ENCODE peak calls at places on chromosomes 11 and 22, in five cellular contexts. One of them, this sample, is unnamed.
A peak's percentile ranks its signal among the peaks of the same experiment; 100 is the strongest.

GRCh38 chr11:75402002-75402773 is 2.9 kb downstream of the RPS3 start:
- DNase-seq in IMR-90: no peak
- DNase-seq in endodermal cell: no peak
- DNase-seq in H1: no peak
- DNase-seq in ovary: no peak
- DNase-seq in this sample: no peak

GRCh38 chr11:132140056-132140455 is 769.6 kb downstream of the NTM start:
- DNase-seq in IMR-90: no peak
- DNase-seq in H1: no peak
- DNase-seq in endodermal cell: peak; percentile 55
- DNase-seq in ovary: no peak
- DNase-seq in this sample: no peak

GRCh38 chr11:118411523-118411922 is 10.1 kb downstream of the ATP5MG start:
- DNase-seq in IMR-90: no peak
- DNase-seq in H1: no peak
- DNase-seq in ovary: no peak
- DNase-seq in endodermal cell: no peak
- DNase-seq in this sample: no peak

GRCh38 chr22:44746836-44747519 is 5.4 kb upstream of the ARHGAP8 start:
- DNase-seq in ovary: no peak
- DNase-seq in IMR-90: peak; percentile 69
- DNase-seq in H1: no peak
- DNase-seq in endodermal cell: peak; percentile 76
- DNase-seq in this sample: no peak

GRCh38 chr11:69292221-69292648 is 1.7 kb upstream of the MYEOV start:
- DNase-seq in ovary: no peak
- DNase-seq in H1: peak; percentile 84
- DNase-seq in endodermal cell: peak; percentile 89
- DNase-seq in IMR-90: no peak
- DNase-seq in this sample: peak; percentile 78

GRCh38 chr11:72789493-72790131 is 4.2 kb downstream of the STARD10 start:
- DNase-seq in ovary: no peak
- DNase-seq in endodermal cell: no peak
- DNase-seq in H1: no peak
- DNase-seq in IMR-90: peak; percentile 52
- DNase-seq in this sample: no peak

GRCh38 chr11:37317803-37318202 is 719.8 kb upstream of the RAG2 start:
- DNase-seq in endodermal cell: no peak
- DNase-seq in IMR-90: no peak
- DNase-seq in ovary: no peak
- DNase-seq in H1: no peak
- DNase-seq in this sample: no peak

GRCh38 chr11:75474878-75475766 is 42.1 kb upstream of the KLHL35 start:
- DNase-seq in H1: peak; percentile 86
- DNase-seq in IMR-90: peak; percentile 62
- DNase-seq in ovary: peak; percentile 70
- DNase-seq in endodermal cell: peak; percentile 90
- DNase-seq in this sample: no peak

GRCh38 chr11:115199501-115199900 is 304.7 kb downstream of the CADM1 start:
- DNase-seq in H1: no peak
- DNase-seq in ovary: no peak
- DNase-seq in IMR-90: peak; percentile 59
- DNase-seq in endodermal cell: no peak
- DNase-seq in this sample: no peak

GRCh38 chr11:118060879-118061278 is 16.0 kb upstream of the TMPRSS4 start:
- DNase-seq in H1: no peak
- DNase-seq in endodermal cell: peak; percentile 24
- DNase-seq in IMR-90: no peak
- DNase-seq in ovary: no peak
- DNase-seq in this sample: peak; percentile 34

GRCh38 chr11:114340311-114341131 is 44.3 kb downstream of the NNMT start:
- DNase-seq in H1: peak; percentile 61
- DNase-seq in ovary: peak; percentile 45
- DNase-seq in endodermal cell: peak; percentile 75
- DNase-seq in IMR-90: peak; percentile 82
- DNase-seq in this sample: peak; percentile 54

GRCh38 chr11:14288189-14288935 is 70.6 kb downstream of the RRAS2 start:
- DNase-seq in IMR-90: peak; percentile 89
- DNase-seq in H1: no peak
- DNase-seq in ovary: no peak
- DNase-seq in endodermal cell: no peak
- DNase-seq in this sample: no peak

GRCh38 chr22:26172389-26172990 is 3.2 kb downstream of the SEZ6L start:
- DNase-seq in IMR-90: peak; percentile 4
- DNase-seq in ovary: no peak
- DNase-seq in endodermal cell: peak; percentile 87
- DNase-seq in H1: peak; percentile 72
- DNase-seq in this sample: peak; percentile 37

GRCh38 chr22:41023299-41023623 is 69.1 kb upstream of the EP300 start:
- DNase-seq in H1: no peak
- DNase-seq in ovary: no peak
- DNase-seq in endodermal cell: peak; percentile 57
- DNase-seq in IMR-90: no peak
- DNase-seq in this sample: no peak

GRCh38 chr11:79189604-79190003 is 251.2 kb downstream of the TENM4 start:
- DNase-seq in endodermal cell: no peak
- DNase-seq in H1: no peak
- DNase-seq in IMR-90: no peak
- DNase-seq in ovary: no peak
- DNase-seq in this sample: peak; percentile 58

GRCh38 chr11:115819014-115819413 is 314.8 kb upstream of the CADM1 start:
- DNase-seq in H1: no peak
- DNase-seq in endodermal cell: no peak
- DNase-seq in IMR-90: peak; percentile 61
- DNase-seq in ovary: no peak
- DNase-seq in this sample: no peak

GRCh38 chr22:44182591-44183588 is 2.2 kb downstream of the PARVG start:
- DNase-seq in IMR-90: no peak
- DNase-seq in ovary: no peak
- DNase-seq in endodermal cell: no peak
- DNase-seq in H1: no peak
- DNase-seq in this sample: no peak

GRCh38 chr11:121212696-121213567 is 79.6 kb upstream of the SC5D start:
- DNase-seq in ovary: no peak
- DNase-seq in endodermal cell: no peak
- DNase-seq in IMR-90: no peak
- DNase-seq in H1: peak; percentile 16
- DNase-seq in this sample: no peak

GRCh38 chr22:47739616-47740015 is 977.2 kb downstream of the TBC1D22A start:
- DNase-seq in ovary: no peak
- DNase-seq in H1: no peak
- DNase-seq in IMR-90: no peak
- DNase-seq in endodermal cell: no peak
- DNase-seq in this sample: no peak

GRCh38 chr11:122424636-122425035 is 230.9 kb upstream of the UBASH3B start:
- DNase-seq in ovary: no peak
- DNase-seq in IMR-90: no peak
- DNase-seq in H1: no peak
- DNase-seq in endodermal cell: no peak
- DNase-seq in this sample: no peak

GRCh38 chr22:45968751-45969413 is 8.1 kb downstream of the WNT7B start:
- DNase-seq in ovary: no peak
- DNase-seq in endodermal cell: no peak
- DNase-seq in IMR-90: peak; percentile 92
- DNase-seq in H1: no peak
- DNase-seq in this sample: no peak

GRCh38 chr11:107996025-107996776 is 12.5 kb upstream of the CUL5 start:
- DNase-seq in IMR-90: no peak
- DNase-seq in ovary: no peak
- DNase-seq in H1: no peak
- DNase-seq in endodermal cell: no peak
- DNase-seq in this sample: no peak

GRCh38 chr11:134464981-134465730 is 53.1 kb upstream of the B3GAT1 start:
- DNase-seq in H1: no peak
- DNase-seq in IMR-90: no peak
- DNase-seq in endodermal cell: no peak
- DNase-seq in ovary: no peak
- DNase-seq in this sample: no peak

GRCh38 chr22:43905681-43906080 is 13.9 kb upstream of the PNPLA5 start:
- DNase-seq in ovary: no peak
- DNase-seq in IMR-90: no peak
- DNase-seq in endodermal cell: no peak
- DNase-seq in H1: no peak
- DNase-seq in this sample: no peak

GRCh38 chr11:130636672-130637463 is 188.4 kb downstream of the ADAMTS15 start:
- DNase-seq in ovary: no peak
- DNase-seq in IMR-90: peak; percentile 92
- DNase-seq in H1: no peak
- DNase-seq in endodermal cell: no peak
- DNase-seq in this sample: no peak

GRCh38 chr11:132718711-132719641 is 813.3 kb downstream of the OPCML start:
- DNase-seq in H1: no peak
- DNase-seq in IMR-90: peak; percentile 8
- DNase-seq in endodermal cell: peak; percentile 69
- DNase-seq in ovary: no peak
- DNase-seq in this sample: no peak

GRCh38 chr11:117443269-117444186 is 115.9 kb downstream of the CEP164 start:
- DNase-seq in endodermal cell: peak; percentile 94
- DNase-seq in ovary: peak; percentile 58
- DNase-seq in H1: peak; percentile 77
- DNase-seq in IMR-90: peak; percentile 30
- DNase-seq in this sample: peak; percentile 81

DNA sequence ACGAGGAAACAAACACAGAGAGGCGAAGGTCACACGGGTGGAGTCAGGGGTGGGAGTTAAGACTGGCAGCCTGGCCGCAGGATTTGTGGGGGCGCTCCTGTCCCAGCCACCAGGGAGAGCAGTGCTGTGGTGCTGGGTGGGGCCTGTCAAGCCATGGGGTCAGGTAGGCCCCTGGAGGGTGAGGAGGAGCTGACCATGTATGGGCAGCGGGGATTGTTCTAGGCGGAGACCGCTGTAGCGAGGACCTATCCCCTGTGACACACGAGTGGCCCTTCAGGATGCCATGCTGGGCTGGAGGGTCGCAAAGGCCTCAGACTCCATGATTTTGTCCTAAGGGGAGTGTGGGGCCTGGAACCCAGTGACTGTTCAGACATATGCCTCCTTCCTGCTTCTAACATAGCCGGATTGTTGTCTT is 1.6 kb upstream of the RPS19BP1 start:
- DNase-seq in ovary: peak; percentile 31
- DNase-seq in IMR-90: no peak
- DNase-seq in H1: no peak
- DNase-seq in endodermal cell: peak; percentile 74
- DNase-seq in this sample: no peak
- TF ChIP-seq CTCF in ovary: no peak
- TF ChIP-seq CTCF in IMR-90: no peak
- TF ChIP-seq CTCF in H1: peak; percentile 21
- TF ChIP-seq CTCF in endodermal cell: no peak
- TF ChIP-seq CTCF in this sample: no peak

GRCh38 chr22:37910863-37911262 is 4.8 kb downstream of the MICALL1 start:
- DNase-seq in ovary: no peak
- DNase-seq in H1: no peak
- DNase-seq in endodermal cell: peak; percentile 66
- DNase-seq in IMR-90: no peak
- DNase-seq in this sample: no peak

GRCh38 chr22:37913233-37913721 is 7.2 kb downstream of the MICALL1 start:
- DNase-seq in endodermal cell: no peak
- DNase-seq in ovary: no peak
- DNase-seq in H1: no peak
- DNase-seq in IMR-90: no peak
- DNase-seq in this sample: no peak

GRCh38 chr22:37912171-37912570 is 6.1 kb downstream of the MICALL1 start:
- DNase-seq in ovary: no peak
- DNase-seq in endodermal cell: no peak
- DNase-seq in IMR-90: no peak
- DNase-seq in H1: no peak
- DNase-seq in this sample: no peak

GRCh38 chr22:37911273-37911672 is 5.2 kb downstream of the MICALL1 start:
- DNase-seq in IMR-90: no peak
- DNase-seq in endodermal cell: peak; percentile 72
- DNase-seq in ovary: no peak
- DNase-seq in H1: no peak
- DNase-seq in this sample: no peak

GRCh38 chr22:37911697-37912096 is 5.6 kb downstream of the MICALL1 start:
- DNase-seq in IMR-90: no peak
- DNase-seq in H1: no peak
- DNase-seq in ovary: no peak
- DNase-seq in endodermal cell: peak; percentile 70
- DNase-seq in this sample: no peak
- H3K27ac ChIP-seq in IMR-90: no peak overlapping the region
- H3K27ac ChIP-seq in H1: no peak overlapping the region
- H3K27ac ChIP-seq in ovary: no peak overlapping the region
- H3K27ac ChIP-seq in endodermal cell: no peak overlapping the region
- H3K27ac ChIP-seq in this sample: no peak overlapping the region

GRCh38 chr11:9625158-9625557 is 38.7 kb upstream of the SWAP70 start:
- DNase-seq in H1: no peak
- DNase-seq in ovary: peak; percentile 32
- DNase-seq in endodermal cell: peak; percentile 26
- DNase-seq in IMR-90: no peak
- DNase-seq in this sample: no peak

GRCh38 chr11:9626778-9627394 is 37.0 kb upstream of the SWAP70 start:
- DNase-seq in endodermal cell: peak; percentile 92
- DNase-seq in ovary: no peak
- DNase-seq in IMR-90: no peak
- DNase-seq in H1: peak; percentile 61
- DNase-seq in this sample: no peak

GRCh38 chr11:9625728-9626127 is 38.1 kb upstream of the SWAP70 start:
- DNase-seq in endodermal cell: peak; percentile 40
- DNase-seq in H1: no peak
- DNase-seq in ovary: no peak
- DNase-seq in IMR-90: no peak
- DNase-seq in this sample: no peak

GRCh38 chr11:9619971-9620370 is 43.9 kb upstream of the SWAP70 start:
- DNase-seq in IMR-90: no peak
- DNase-seq in H1: no peak
- DNase-seq in ovary: no peak
- DNase-seq in endodermal cell: no peak
- DNase-seq in this sample: no peak

GRCh38 chr11:9624448-9624847 is 39.4 kb upstream of the SWAP70 start:
- DNase-seq in H1: no peak
- DNase-seq in endodermal cell: peak; percentile 2
- DNase-seq in ovary: no peak
- DNase-seq in IMR-90: no peak
- DNase-seq in this sample: no peak
- H3K4me1 ChIP-seq in H1: peaks cover 23% of the 10 kb centered on the region
- H3K4me1 ChIP-seq in endodermal cell: peaks cover 4% of the 10 kb centered on the region
- H3K4me1 ChIP-seq in ovary: no peaks in the 10 kb centered on the region
- H3K4me1 ChIP-seq in IMR-90: peaks cover 3% of the 10 kb centered on the region
- H3K4me1 ChIP-seq in this sample: no peaks in the 10 kb centered on the region

GRCh38 chr22:39308614-39309363 is 10.6 kb downstream of the RPL3 start:
- DNase-seq in IMR-90: peak; percentile 96
- DNase-seq in endodermal cell: peak; percentile 74
- DNase-seq in ovary: peak; percentile 87
- DNase-seq in H1: no peak
- DNase-seq in this sample: peak; percentile 45

GRCh38 chr22:39303358-39303757 is 16.1 kb downstream of the RPL3 start:
- DNase-seq in ovary: no peak
- DNase-seq in H1: no peak
- DNase-seq in IMR-90: no peak
- DNase-seq in endodermal cell: no peak
- DNase-seq in this sample: no peak

GRCh38 chr22:39309364-39309861 is 10.0 kb downstream of the RPL3 start:
- DNase-seq in ovary: no peak
- DNase-seq in H1: peak; percentile 81
- DNase-seq in IMR-90: no peak
- DNase-seq in endodermal cell: peak; percentile 86
- DNase-seq in this sample: no peak

GRCh38 chr22:39303892-39304671 is 15.3 kb downstream of the RPL3 start:
- DNase-seq in ovary: no peak
- DNase-seq in endodermal cell: no peak
- DNase-seq in IMR-90: no peak
- DNase-seq in H1: no peak
- DNase-seq in this sample: no peak

GRCh38 chr22:39306456-39307361 is 12.7 kb downstream of the RPL3 start:
- DNase-seq in endodermal cell: peak; percentile 88
- DNase-seq in ovary: no peak
- DNase-seq in IMR-90: no peak
- DNase-seq in H1: peak; percentile 83
- DNase-seq in this sample: peak; percentile 54
- TF ChIP-seq CTCF in endodermal cell: peak; percentile 74
- TF ChIP-seq CTCF in ovary: no peak
- TF ChIP-seq CTCF in IMR-90: peak; percentile 40
- TF ChIP-seq CTCF in H1: peak; percentile 82
- TF ChIP-seq CTCF in this sample: peak; percentile 22

This sample was measured in pancreas.